ENCODE peak calls at places on chromosomes 13 and 19, in eight cellular contexts. V is brain microvascular endothelial cell, P is IMR-90, I is COLO829, G is fibroblast of pulmonary artery, D is NCI-H1092 treated with DMSO at 0.1 percent for 48 hours, F is heart left ventricle, A is Right ventricle myocardium superior. J is an unnamed sample.

GRCh38 chr19:14059093-14059480 is 2.8 kb downstream of the PALM3 start:
- DNase-seq in G (no peak), F (no peak), A (no peak), I (no peak), V (no peak), D (no peak), P (no peak), J (no peak)

GRCh38 chr13:36288794-36289391 is 8.7 kb downstream of the CCDC169 start:
- DNase-seq in P (no peak), G (no peak), D (no peak), V (no peak), F (no peak), I (no peak), A (no peak), J (no peak)

GRCh38 chr19:39463403-39463802 is 17.2 kb upstream of the TIMM50 start:
- DNase-seq in G (no peak), D (no peak), V (no peak), A (no peak), P (no peak), I (no peak), F (no peak), J (no peak)

GRCh38 chr19:12482505-12482886 is 2.1 kb downstream of the ZNF709 start:
- DNase-seq in G (no peak), A (no peak), I (no peak), P (no peak), D (no peak), V (no peak), F (no peak), J (no peak)

GRCh38 chr13:95128045-95128643 is 173.1 kb downstream of the ABCC4 start:
- DNase-seq in F (no peak), P (no peak), V (no peak), A (no peak), D (peak; percentile 31), G (no peak), I (no peak), J (no peak)

GRCh38 chr13:88817560-88817959 is 1146.4 kb downstream of the SLITRK5 start:
- DNase-seq in F (no peak), D (no peak), A (no peak), G (no peak), P (no peak), I (no peak), V (no peak), J (no peak)

GRCh38 chr19:51140441-51140840 is 1.7 kb upstream of the SIGLEC7 start:
- DNase-seq in I (no peak), F (no peak), P (no peak), D (no peak), A (no peak), V (no peak), G (no peak), J (no peak)

GRCh38 chr19:54254195-54254906 is 2.7 kb downstream of the LILRB5 start:
- DNase-seq in I (no peak), A (no peak), F (no peak), P (no peak), V (no peak), G (no peak), D (no peak), J (no peak)

GRCh38 chr13:94272038-94272437 is 207.4 kb downstream of the DCT start:
- DNase-seq in V (no peak), P (peak; percentile 79), G (no peak), I (no peak), A (no peak), D (no peak), F (no peak), J (no peak)

GRCh38 chr19:1082165-1082927 is 12.8 kb downstream of the POLR2E start:
- DNase-seq in V (no peak), D (peak; percentile 54), P (no peak), G (no peak), F (peak; percentile 76), A (peak; percentile 68), I (peak; percentile 82), J (no peak)

GRCh38 chr13:33191425-33192221 is 93.9 kb downstream of the STARD13 start:
- DNase-seq in D (no peak), F (no peak), V (no peak), I (no peak), P (peak; percentile 75), A (no peak), G (no peak), J (peak; percentile 18)

GRCh38 chr13:111265701-111266035 is 54.8 kb upstream of the TEX29 start:
- DNase-seq in V (no peak), D (no peak), A (no peak), F (no peak), I (no peak), G (no peak), P (no peak), J (no peak)

GRCh38 chr13:67619987-67620386 is 389.9 kb upstream of the PCDH9 start:
- DNase-seq in A (no peak), I (no peak), P (peak; percentile 64), G (no peak), V (peak; percentile 42), F (no peak), D (no peak), J (no peak)

GRCh38 chr19:51327066-51327985 is 14.6 kb downstream of the VSIG10L start:
- DNase-seq in I (peak; percentile 84), F (no peak), P (peak; percentile 17), D (no peak), V (peak; percentile 42), G (peak; percentile 48), A (peak; percentile 67), J (no peak)

GRCh38 chr13:74136089-74136658 is 2.0 kb upstream of the KLF12 start:
- DNase-seq in F (peak; percentile 59), I (no peak), D (peak; percentile 86), A (peak; percentile 47), V (peak; percentile 53), P (peak; percentile 62), G (peak; percentile 61), J (peak; percentile 61)

GRCh38 chr19:33902802-33903488 is 106.3 kb downstream of the KCTD15 start:
- DNase-seq in P (no peak), I (no peak), A (no peak), V (no peak), G (no peak), D (no peak), F (no peak), J (no peak)

GRCh38 chr19:3176715-3177501 is 1.7 kb upstream of the S1PR4 start:
- DNase-seq in P (peak; percentile 67), I (no peak), V (no peak), G (no peak), D (no peak), F (no peak), A (no peak), J (peak; percentile 72)

J was measured in HFFc6.